ENCODE peak calls at places on chromosomes 5 and 9, in four cellular contexts. L, F, N and M are unnamed samples.

GRCh38 chr9:128729766-128730517 is 6.0 kb upstream of the ZDHHC12 start:
- DNase-seq in N (no peak), L (no peak), F (no peak), M (no peak)

GRCh38 chr5:74851684-74852353 is 14.4 kb downstream of the FAM169A start:
- DNase-seq in N (no peak), L (no peak), F (no peak), M (peak)

GRCh38 chr9:71485306-71485705 is 283.0 kb downstream of the CEMIP2 start:
- DNase-seq in F (no peak), N (no peak), L (no peak), M (no peak)

GRCh38 chr5:150177721-150178120 is 11.1 kb downstream of the CDX1 start:
- DNase-seq in L (no peak), N (no peak), F (no peak), M (no peak)

GRCh38 chr9:37336150-37336549 is 86.3 kb upstream of the GRHPR start:
- DNase-seq in L (no peak), F (no peak), N (no peak), M (no peak)

GRCh38 chr5:55568629-55569512 is 34.1 kb upstream of the PLPP1 start:
- DNase-seq in L (no peak), N (no peak), F (no peak), M (peak)

GRCh38 chr5:6602441-6602840 is 30.4 kb downstream of the NSUN2 start:
- DNase-seq in N (no peak), L (no peak), F (no peak), M (no peak)

GRCh38 chr9:76415731-76416130 is 21.5 kb upstream of the RFK start:
- DNase-seq in N (no peak), L (no peak), F (no peak), M (peak)

GRCh38 chr5:160318409-160318808 is 6.0 kb upstream of the CCNJL start:
- DNase-seq in N (no peak), F (no peak), L (no peak), M (no peak)

GRCh38 chr9:99677281-99677680 is 144.4 kb upstream of the NR4A3 start:
- DNase-seq in N (no peak), F (no peak), L (no peak), M (no peak)

GRCh38 chr9:134162926-134163373 is 1.4 kb downstream of the RNU6ATAC start:
- DNase-seq in N (no peak), L (no peak), F (no peak), M (no peak)

GRCh38 chr9:134161647-134162046 is 2.7 kb downstream of the RNU6ATAC start:
- DNase-seq in L (no peak), N (no peak), F (no peak), M (no peak)

GRCh38 chr9:134164879-134165278 is 515 bp upstream of the RNU6ATAC start:
- DNase-seq in F (no peak), L (no peak), N (no peak), M (no peak)

GRCh38 chr9:134162212-134162775 is 2.1 kb downstream of the RNU6ATAC start:
- DNase-seq in L (no peak), F (no peak), N (no peak), M (no peak)

GRCh38 chr9:134163374-134164196 is 779 bp downstream of the RNU6ATAC start:
- DNase-seq in L (peak), N (peak), F (peak), M (peak)
- H3K4me3 ChIP-seq in L (no peak), N (no peak), F (peak), M (no peak)

GRCh38 chr9:17380126-17380861 is 198.6 kb upstream of the SH3GL2 start:
- DNase-seq in L (no peak), F (no peak), N (no peak), M (no peak)
- TF ChIP-seq CTCF in L (no peak), F (no peak), N (no peak), M (no peak)

GRCh38 chr5:102856374-102856748 is 101.3 kb downstream of the PAM start:
- DNase-seq in L (no peak), F (no peak), N (no peak), M (peak)
- H3K4me3 ChIP-seq in L (no peak), F (no peak), N (no peak), M (no peak)

DNA sequence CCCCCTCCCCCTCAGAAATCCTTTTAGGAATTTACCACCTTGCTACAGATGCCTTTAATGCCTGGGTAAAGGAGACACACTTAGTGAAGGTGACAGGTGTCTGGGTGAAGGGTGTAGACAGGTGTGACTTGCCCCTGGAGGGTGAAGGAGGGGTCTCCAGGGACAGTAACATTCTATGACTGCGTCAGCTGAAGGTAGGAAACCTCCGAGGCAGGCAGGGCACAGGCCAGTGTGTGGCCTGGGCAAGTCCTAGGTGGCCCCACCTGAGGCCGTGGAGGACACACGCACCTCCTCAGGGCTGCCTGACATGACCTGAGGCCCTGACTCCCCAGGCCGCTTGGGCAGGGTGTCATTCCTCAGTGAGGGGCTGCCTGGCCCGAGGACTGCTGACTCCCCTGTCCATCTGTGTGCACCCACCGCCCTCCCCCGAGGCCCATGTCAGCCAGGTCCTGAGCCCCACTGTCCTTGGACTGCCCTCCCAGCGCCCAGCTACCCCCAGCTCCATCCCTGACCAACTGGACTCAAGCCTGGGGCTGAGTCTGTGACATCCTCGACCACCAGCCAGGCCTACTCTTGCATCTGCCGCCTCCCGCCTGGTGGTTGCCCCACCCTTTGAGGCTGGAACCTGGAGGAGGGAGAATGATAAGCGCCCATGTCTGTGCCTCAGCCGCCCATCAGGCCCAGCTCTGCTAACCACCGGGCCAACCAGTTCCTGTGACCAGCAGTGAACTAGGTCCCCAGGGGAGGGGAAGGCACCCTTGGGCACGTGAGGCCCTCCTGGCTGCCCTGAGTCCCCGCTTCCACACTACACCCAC is 18.4 kb downstream of the CARD19 start:
- DNase-seq in N (peak), F (peak), L (peak), M (no peak)
- TF ChIP-seq CTCF in N (no peak), F (no peak), L (no peak), M (no peak)

DNA sequence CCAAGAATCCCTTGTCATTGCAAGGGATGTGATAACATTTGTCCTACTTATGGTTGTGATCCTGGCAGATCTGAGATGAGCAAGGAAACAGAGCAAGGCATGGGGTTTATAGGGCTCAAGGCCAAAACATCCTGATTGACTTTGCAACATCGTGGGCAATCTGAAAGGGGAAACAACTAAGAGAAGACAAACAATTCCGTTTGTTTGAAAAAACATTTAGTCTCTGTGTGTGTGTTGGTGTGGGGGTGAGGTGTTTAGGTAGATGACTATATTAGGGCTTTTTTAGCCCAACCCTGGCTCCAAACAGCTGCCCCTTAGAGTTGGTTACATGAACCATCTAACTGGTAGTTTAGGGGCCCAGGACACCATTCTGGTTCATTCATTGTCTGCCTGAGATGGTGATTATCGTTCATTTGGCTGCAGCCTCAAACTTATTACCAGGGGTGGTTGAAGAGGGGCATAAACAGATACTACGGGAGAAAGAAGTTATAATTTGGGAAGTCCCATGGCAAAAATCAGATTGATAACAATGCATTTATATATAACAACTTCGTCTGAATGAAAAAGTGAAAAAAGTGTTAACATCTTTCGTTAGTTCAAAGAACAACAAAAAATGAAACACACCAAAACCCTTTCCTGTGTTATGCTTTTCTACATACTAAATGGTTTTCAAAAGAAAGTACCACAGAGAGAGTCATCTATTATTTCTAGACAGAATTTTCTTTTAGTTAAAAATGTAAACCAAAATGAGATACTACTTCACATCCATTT is 5.7 kb downstream of the FYB1 start:
- DNase-seq in N (no peak), L (no peak), F (no peak), M (no peak)
- H3K4me3 ChIP-seq in N (no peak), L (no peak), F (no peak), M (no peak)

GRCh38 chr9:89318123-89319014 is at the start of gene SECISBP2:
- DNase-seq in N (peak), L (peak), F (peak), M (peak)
- TF ChIP-seq CTCF in N (peak), L (peak), F (no peak), M (peak)

DNA sequence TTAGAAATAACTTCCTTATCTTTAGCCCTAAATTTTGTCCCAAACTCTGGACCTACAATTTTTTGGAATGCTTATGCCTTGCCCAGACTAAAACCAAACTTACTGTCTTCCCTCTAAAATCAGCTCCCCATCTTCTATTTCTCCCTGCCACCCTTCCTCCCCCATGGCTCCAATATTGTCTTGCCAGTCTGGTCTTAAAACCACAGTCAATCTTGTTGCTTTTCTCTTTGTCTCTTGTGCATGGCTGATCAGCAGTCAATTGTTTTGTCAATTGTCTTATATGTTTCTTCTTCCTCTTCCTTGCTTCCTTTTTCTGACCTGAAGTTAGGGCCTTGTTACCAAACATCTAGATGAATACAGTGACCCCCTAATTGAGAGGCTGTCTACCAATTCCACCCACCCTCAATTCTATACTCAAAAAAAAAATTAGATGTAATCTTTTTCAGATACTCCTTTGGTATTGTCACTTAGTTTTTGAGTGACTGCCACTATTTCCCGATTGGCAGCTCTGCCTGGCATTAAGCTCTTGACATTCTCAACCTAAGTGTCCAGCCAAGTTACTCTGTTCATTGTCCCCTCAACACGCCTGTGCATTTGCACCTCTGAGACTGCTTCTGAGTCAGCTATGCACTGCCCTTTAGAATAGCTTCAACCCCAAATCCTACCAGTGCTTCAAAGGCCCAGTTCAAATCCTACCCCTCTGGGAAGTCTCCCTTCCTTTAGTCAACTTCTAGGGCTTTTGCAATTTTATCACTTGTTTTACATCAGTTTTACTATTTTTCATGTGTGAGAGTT is 2.5 kb downstream of the PDCD1LG2 start:
- DNase-seq in F (no peak), N (no peak), L (peak), M (no peak)
- H3K4me3 ChIP-seq in F (no peak), N (no peak), L (no peak), M (no peak)